ENCODE peak calls at places on chromosomes 2 and 18, in nine cellular contexts. U is fibroblast of lung, P is cardiac muscle cell, J is cardiac fibroblast, C is foreskin fibroblast, R is GM10248, E is H9, M is hepatocyte, F is astrocyte of the spinal cord. Z is an unnamed sample.

GRCh38 chr2:131077966-131078365 is 15.3 kb downstream of the FAM168B start:
- DNase-seq in U (no peak), P (no peak), J (no peak), C (no peak), R (no peak), E (no peak), M (no peak), F (no peak), Z (no peak)

GRCh38 chr2:220393717-220394116 is 766.3 kb downstream of the SLC4A3 start:
- DNase-seq in U (no peak), P (no peak), J (no peak), C (no peak), R (no peak), E (no peak), M (no peak), F (no peak), Z (no peak)

GRCh38 chr2:15583831-15584230 is 7.8 kb upstream of the DDX1 start:
- DNase-seq in U (no peak), P (no peak), J (no peak), C (no peak), R (no peak), E (no peak), M (no peak), F (no peak), Z (no peak)

GRCh38 chr2:239225456-239225855 is 175.4 kb downstream of the HDAC4 start:
- DNase-seq in U (no peak), P (no peak), J (no peak), C (no peak), R (no peak), E (no peak), M (no peak), F (no peak), Z (no peak)

GRCh38 chr18:70172225-70172624 is 33.3 kb downstream of the RTTN start:
- DNase-seq in U (peak; percentile 61), P (no peak), J (peak; percentile 55), C (no peak), R (no peak), E (no peak), M (no peak), F (peak; percentile 32), Z (no peak)

GRCh38 chr2:237720444-237720843 is 78.1 kb upstream of the RBM44 start:
- DNase-seq in U (no peak), P (no peak), J (no peak), C (no peak), R (no peak), E (no peak), M (no peak), F (no peak), Z (no peak)

GRCh38 chr18:2780750-2781149 is 66.1 kb upstream of the EMILIN2 start:
- DNase-seq in U (no peak), P (no peak), J (no peak), C (no peak), R (no peak), E (no peak), M (no peak), F (no peak), Z (no peak)

GRCh38 chr2:152556506-152556905 is 160.8 kb downstream of the PRPF40A start:
- DNase-seq in U (no peak), P (no peak), J (no peak), C (no peak), R (no peak), E (no peak), M (no peak), F (no peak), Z (no peak)

GRCh38 chr2:200079356-200079755 is 124.0 kb downstream of the MAIP1 start:
- DNase-seq in U (no peak), P (no peak), J (no peak), C (no peak), R (no peak), E (no peak), M (no peak), F (no peak), Z (no peak)

GRCh38 chr18:5746844-5747243 is 148.5 kb downstream of the TMEM200C start:
- DNase-seq in U (no peak), P (no peak), J (no peak), C (no peak), R (no peak), E (no peak), M (peak; percentile 29), F (no peak), Z (no peak)

GRCh38 chr2:46333912-46334311 is 36.7 kb downstream of the EPAS1 start:
- DNase-seq in U (no peak), P (no peak), J (peak; percentile 81), C (no peak), R (no peak), E (no peak), M (no peak), F (no peak), Z (no peak)

DNA sequence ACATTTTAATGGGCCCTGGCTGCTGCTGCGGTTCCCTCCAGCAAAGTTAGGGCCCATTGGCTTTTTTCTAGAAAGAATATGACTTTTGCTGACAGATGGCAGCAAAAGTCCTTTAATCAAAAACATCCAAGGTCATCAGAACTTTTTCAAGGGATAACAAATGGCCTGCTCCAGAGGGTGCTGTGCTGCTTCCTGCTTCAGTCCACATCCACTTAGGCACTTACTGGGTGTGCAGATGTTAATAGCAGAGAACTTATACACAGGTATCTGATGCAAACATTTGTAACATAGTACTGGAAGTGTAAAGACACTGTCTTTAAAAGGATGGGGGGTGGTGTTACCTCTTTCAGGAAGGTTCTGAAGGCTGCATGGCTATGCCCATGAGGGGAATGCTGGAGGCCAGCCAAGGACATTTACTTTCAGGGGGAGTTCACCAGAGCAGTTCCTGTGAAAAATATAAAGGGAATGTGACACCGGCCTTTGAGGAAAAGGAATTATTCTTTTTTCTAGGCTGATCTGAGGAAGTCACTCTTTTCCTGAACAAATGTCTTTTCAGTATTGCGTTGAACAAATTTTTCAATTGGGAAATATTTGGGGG is 5.6 kb downstream of the HOXD8 start:
- DNase-seq in U (no peak), P (no peak), J (peak; percentile 20), C (no peak), R (no peak), E (no peak), M (no peak), F (peak; percentile 19), Z (no peak)
- TF ChIP-seq CTCF in U (no peak), P (no peak), J (no peak), C (peak; percentile 3), R (no peak), E (no peak), M (no peak), F (no peak), Z (no peak)

DNA sequence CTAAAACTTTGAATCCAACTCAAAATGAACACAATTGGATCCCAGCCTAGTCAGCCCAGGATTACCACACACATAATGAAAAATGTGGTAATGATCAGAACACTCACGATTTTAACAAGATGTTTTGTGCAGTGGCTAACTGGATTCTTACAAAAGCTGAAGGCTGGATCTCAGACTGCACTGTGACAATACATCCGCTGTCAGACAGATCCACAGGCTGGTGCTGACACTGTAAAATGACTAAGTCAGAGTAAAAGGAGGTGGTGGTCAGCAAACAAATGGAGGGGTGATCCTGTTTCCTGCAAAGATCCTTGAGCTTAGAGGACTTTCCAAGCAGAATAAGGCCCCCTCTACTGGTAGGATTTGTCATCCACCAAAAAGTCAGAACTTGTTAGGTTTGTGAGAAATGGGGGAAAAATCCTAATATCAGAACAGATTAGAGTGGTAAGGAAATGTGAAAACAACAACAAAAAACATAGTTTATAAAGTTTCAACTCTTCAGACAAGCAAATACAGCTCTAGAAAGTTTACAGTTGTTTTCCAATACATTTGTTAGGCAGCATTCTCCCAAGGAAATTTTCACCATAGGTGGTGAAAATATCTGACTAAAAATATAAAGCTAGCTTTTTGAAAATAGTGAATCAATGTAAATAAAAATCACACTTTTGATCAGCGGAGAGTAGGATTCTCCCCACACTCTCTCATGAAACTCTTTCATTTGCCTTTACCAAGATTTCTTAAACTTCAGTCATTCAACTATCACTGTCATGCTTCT is 211.9 kb downstream of the AGPS start:
- DNase-seq in U (peak; percentile 82), P (peak; percentile 69), J (peak; percentile 80), C (peak; percentile 61), R (peak; percentile 36), E (peak; percentile 46), M (peak; percentile 81), F (peak; percentile 77), Z (peak; percentile 3)
- TF ChIP-seq CTCF in U (peak; percentile 85), P (peak; percentile 75), J (peak; percentile 75), C (peak; percentile 76), R (peak; percentile 65), E (peak; percentile 82), M (peak; percentile 76), F (peak; percentile 82), Z (peak; percentile 55)

GRCh38 chr2:241676665-241677064 is 9.9 kb downstream of the DTYMK start:
- DNase-seq in U (no peak), P (no peak), J (no peak), C (no peak), R (no peak), E (no peak), M (peak; percentile 2), F (no peak), Z (no peak)

GRCh38 chr2:241673797-241674725 is 12.6 kb downstream of the DTYMK start:
- DNase-seq in U (no peak), P (no peak), J (no peak), C (no peak), R (no peak), E (peak; percentile 62), M (no peak), F (peak; percentile 41), Z (no peak)

GRCh38 chr2:241677392-241677791 is 9.2 kb downstream of the DTYMK start:
- DNase-seq in U (no peak), P (no peak), J (no peak), C (no peak), R (no peak), E (no peak), M (peak; percentile 2), F (no peak), Z (no peak)

GRCh38 chr2:241678307-241678706 is 8.3 kb downstream of the DTYMK start:
- DNase-seq in U (no peak), P (no peak), J (no peak), C (no peak), R (no peak), E (no peak), M (no peak), F (no peak), Z (no peak)

GRCh38 chr2:241675885-241676284 is 10.7 kb downstream of the DTYMK start:
- DNase-seq in U (no peak), P (peak; percentile 6), J (no peak), C (no peak), R (no peak), E (no peak), M (no peak), F (no peak), Z (no peak)
- TF ChIP-seq CTCF in U (peak; percentile 4), P (no peak), J (peak; percentile 35), C (no peak), R (no peak), E (peak; percentile 33), M (no peak), F (no peak), Z (no peak)

DNA sequence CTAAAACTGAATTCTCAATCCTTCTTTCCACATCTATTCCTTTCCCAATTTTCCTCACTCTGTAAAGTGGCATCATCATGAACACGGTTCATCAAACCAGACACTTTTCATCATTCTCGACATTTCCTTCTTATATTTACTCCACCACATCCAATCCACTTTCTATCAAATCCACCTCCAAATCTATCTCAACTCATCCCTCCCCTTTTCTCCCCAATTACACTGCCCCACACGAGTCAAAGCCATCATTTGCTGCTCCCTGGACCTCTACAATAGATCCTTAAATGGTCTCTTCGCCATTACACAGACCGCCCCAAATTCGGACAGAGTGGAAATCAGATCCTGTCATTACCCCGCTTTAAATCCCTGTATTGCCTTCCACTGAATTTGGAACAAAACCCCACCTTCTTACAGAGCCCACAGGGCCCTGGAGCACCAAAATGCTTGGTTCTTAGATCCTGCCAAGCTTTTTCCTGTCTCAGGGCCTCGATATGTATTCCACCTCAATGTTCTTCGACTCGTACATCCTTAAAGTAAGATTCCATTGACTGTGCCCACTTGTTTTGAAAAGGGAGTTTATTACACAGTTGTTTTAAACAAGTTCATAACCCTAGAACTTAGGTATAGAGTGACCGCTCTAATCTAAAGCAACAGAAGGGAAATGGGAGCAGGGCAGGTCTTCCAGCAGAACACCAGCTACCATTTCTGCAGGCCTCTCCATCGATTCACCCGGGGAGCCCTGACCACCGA is 837 bp downstream of the ACAA2 start:
- DNase-seq in U (no peak), P (no peak), J (no peak), C (no peak), R (no peak), E (no peak), M (no peak), F (peak; percentile 48), Z (no peak)
- TF ChIP-seq CTCF in U (no peak), P (no peak), J (no peak), C (no peak), R (no peak), E (no peak), M (no peak), F (no peak), Z (no peak)